ENCODE peak calls at places on chromosomes 6 and 20, in four cellular contexts. One of them, this sample, is unnamed.

GRCh38 chr20:63955846-63956663 is at the start of gene UCKL1:
- DNase-seq in K562: peak
- DNase-seq in GM12878: no peak
- DNase-seq in H1: no peak
- DNase-seq in this sample: peak

GRCh38 chr6:139944131-139944530 is 569.7 kb upstream of the CITED2 start:
- DNase-seq in K562: no peak
- DNase-seq in H1: no peak
- DNase-seq in GM12878: no peak
- DNase-seq in this sample: no peak

GRCh38 chr20:3924304-3925112 is 35.3 kb downstream of the PANK2 start:
- DNase-seq in H1: no peak
- DNase-seq in GM12878: no peak
- DNase-seq in K562: no peak
- DNase-seq in this sample: no peak

GRCh38 chr6:53070808-53071207 is 5.6 kb downstream of the FBXO9 start:
- DNase-seq in H1: no peak
- DNase-seq in GM12878: no peak
- DNase-seq in K562: no peak
- DNase-seq in this sample: no peak

GRCh38 chr6:13413906-13414555 is 73.4 kb downstream of the GFOD1 start:
- DNase-seq in GM12878: no peak
- DNase-seq in K562: no peak
- DNase-seq in H1: no peak
- DNase-seq in this sample: no peak

GRCh38 chr20:38894091-38894847 is 31.9 kb upstream of the FAM83D start:
- DNase-seq in H1: no peak
- DNase-seq in GM12878: no peak
- DNase-seq in K562: peak
- DNase-seq in this sample: no peak

GRCh38 chr6:169641461-169642085 is 60.3 kb downstream of the WDR27 start:
- DNase-seq in GM12878: no peak
- DNase-seq in K562: no peak
- DNase-seq in H1: no peak
- DNase-seq in this sample: no peak

GRCh38 chr6:25404693-25405169 is 125.6 kb downstream of the CARMIL1 start:
- DNase-seq in GM12878: peak
- DNase-seq in H1: no peak
- DNase-seq in K562: no peak
- DNase-seq in this sample: no peak

GRCh38 chr6:149888659-149889058 is 9.3 kb downstream of the RAET1E start:
- DNase-seq in H1: no peak
- DNase-seq in GM12878: no peak
- DNase-seq in K562: no peak
- DNase-seq in this sample: no peak

GRCh38 chr20:38315290-38315966 is 11.5 kb downstream of the BPI start:
- DNase-seq in H1: no peak
- DNase-seq in K562: no peak
- DNase-seq in GM12878: no peak
- DNase-seq in this sample: no peak

GRCh38 chr6:89941847-89942497 is 47.7 kb downstream of the GJA10 start:
- DNase-seq in GM12878: no peak
- DNase-seq in H1: no peak
- DNase-seq in K562: no peak
- DNase-seq in this sample: no peak

GRCh38 chr6:107784669-107785068 is 39.4 kb downstream of the SCML4 start:
- DNase-seq in H1: no peak
- DNase-seq in GM12878: no peak
- DNase-seq in K562: no peak
- DNase-seq in this sample: no peak

GRCh38 chr6:53297004-53297403 is 51.7 kb downstream of the ELOVL5 start:
- DNase-seq in K562: no peak
- DNase-seq in H1: no peak
- DNase-seq in GM12878: no peak
- DNase-seq in this sample: no peak

GRCh38 chr6:129835691-129836090 is 25.4 kb downstream of the TMEM244 start:
- DNase-seq in H1: no peak
- DNase-seq in GM12878: no peak
- DNase-seq in K562: no peak
- DNase-seq in this sample: no peak

GRCh38 chr20:53513489-53514298 is 79.9 kb downstream of the ZNF217 start:
- DNase-seq in H1: no peak
- DNase-seq in GM12878: no peak
- DNase-seq in K562: no peak
- DNase-seq in this sample: peak

GRCh38 chr20:36988494-36988966 is 37.0 kb upstream of the SAMHD1 start:
- DNase-seq in H1: no peak
- DNase-seq in GM12878: no peak
- DNase-seq in K562: no peak
- DNase-seq in this sample: no peak

GRCh38 chr6:145820000-145820399 is 5.4 kb upstream of the FBXO30 start:
- DNase-seq in K562: no peak
- DNase-seq in H1: no peak
- DNase-seq in GM12878: no peak
- DNase-seq in this sample: no peak

GRCh38 chr6:4388675-4389074 is 253.3 kb upstream of the ECI2 start:
- DNase-seq in H1: peak
- DNase-seq in GM12878: no peak
- DNase-seq in K562: no peak
- DNase-seq in this sample: no peak

GRCh38 chr20:63648895-63649589 is 4.2 kb downstream of the STMN3 start:
- DNase-seq in GM12878: no peak
- DNase-seq in K562: no peak
- DNase-seq in H1: no peak
- DNase-seq in this sample: no peak

GRCh38 chr6:951782-952181 is 258.8 kb upstream of the EXOC2 start:
- DNase-seq in H1: no peak
- DNase-seq in K562: no peak
- DNase-seq in GM12878: no peak
- DNase-seq in this sample: no peak

DNA sequence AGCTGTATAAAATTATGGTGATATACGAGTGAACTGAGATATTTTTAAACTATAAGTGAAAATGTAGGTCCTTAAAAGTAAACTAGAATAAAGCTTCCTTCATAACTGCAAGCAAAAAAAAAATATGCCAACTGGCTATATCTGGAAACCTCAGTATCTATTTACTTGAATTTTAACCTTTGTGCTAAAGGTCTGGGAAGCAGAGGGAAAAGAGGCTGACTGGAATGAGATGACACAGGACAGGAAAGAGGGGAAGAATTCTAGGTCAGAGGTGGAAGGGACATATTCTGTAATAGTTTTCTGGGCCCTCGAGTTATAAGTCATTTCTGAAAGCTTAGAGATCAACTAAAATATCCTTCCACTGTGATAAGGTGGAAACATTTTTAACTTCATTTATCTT is 46.8 kb downstream of the AIG1 start:
- DNase-seq in GM12878: no peak
- DNase-seq in K562: no peak
- DNase-seq in H1: no peak
- DNase-seq in this sample: peak
- TF ChIP-seq KDM1A in GM12878: no peak
- TF ChIP-seq KDM1A in K562: no peak
- TF ChIP-seq KDM1A in H1: no peak
- TF ChIP-seq KDM1A in this sample: no peak

DNA sequence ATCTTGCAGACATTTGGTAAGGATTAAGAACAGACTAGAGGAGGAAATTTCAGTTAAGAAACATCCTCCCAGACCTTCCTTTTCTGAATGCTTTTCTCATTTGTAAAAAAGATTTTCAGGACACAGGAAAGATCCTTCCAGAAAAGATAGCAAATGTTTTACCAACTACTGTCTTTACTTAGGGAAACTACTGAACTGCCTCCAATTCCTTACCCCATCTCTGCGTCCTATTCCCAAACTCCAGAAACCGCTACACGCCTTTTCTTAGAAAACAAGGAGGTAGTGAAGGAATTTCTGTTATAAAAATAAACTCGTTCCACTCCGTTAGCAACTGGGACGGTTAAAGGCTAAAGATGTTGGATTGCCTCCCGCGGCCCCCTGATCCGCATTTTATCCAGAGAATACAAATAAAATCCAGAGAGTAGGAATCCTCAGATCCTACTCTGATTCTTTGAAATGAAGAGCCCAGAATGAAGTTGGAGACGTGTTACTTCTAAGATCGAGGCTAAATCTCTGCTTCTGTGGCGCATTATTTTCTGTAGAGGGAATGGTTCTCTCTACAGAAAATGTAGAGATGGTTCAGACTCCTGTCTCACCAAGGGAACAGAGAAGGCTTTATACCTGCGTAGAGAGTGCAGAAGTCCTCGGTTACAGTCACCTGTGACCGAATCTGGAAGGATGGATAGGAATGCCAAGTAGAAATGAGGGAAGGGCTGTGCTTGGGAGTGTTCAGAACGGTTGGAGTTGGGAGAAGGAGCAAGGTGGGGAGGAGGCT is 133.0 kb downstream of the GPX5 start:
- DNase-seq in GM12878: no peak
- DNase-seq in H1: no peak
- DNase-seq in K562: no peak
- DNase-seq in this sample: no peak
- H2AFZ ChIP-seq in GM12878: peak
- H2AFZ ChIP-seq in H1: peak
- H2AFZ ChIP-seq in K562: no peak
- H2AFZ ChIP-seq in this sample: peak

GRCh38 chr6:137291441-137291840 is 72.3 kb upstream of the IFNGR1 start:
- DNase-seq in GM12878: no peak
- DNase-seq in H1: no peak
- DNase-seq in K562: no peak
- DNase-seq in this sample: no peak
- TF ChIP-seq KDM1A in GM12878: no peak
- TF ChIP-seq KDM1A in H1: no peak
- TF ChIP-seq KDM1A in K562: no peak
- TF ChIP-seq KDM1A in this sample: no peak

DNA sequence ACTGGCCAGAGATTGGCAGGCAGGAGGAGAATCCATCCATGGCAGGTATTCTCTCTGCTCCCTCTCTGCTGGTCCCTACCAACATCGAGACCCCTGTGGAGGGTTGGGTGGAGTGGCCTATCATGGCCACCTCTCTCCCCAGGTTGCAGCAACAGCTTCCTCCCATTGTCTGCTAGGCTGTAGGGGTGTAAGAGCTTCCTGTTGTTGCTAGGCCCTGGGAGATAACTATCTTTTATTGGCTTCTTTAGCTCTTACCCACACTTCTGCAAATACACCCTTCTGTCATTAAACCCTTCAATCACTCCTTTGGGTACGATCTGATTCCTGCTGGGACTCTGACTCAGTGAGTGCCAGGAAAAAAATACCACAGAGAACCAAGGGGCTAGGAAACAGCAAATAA is 66.6 kb upstream of the FAM184A start:
- DNase-seq in H1: no peak
- DNase-seq in K562: no peak
- DNase-seq in GM12878: no peak
- DNase-seq in this sample: no peak
- H2AFZ ChIP-seq in H1: peak
- H2AFZ ChIP-seq in K562: peak
- H2AFZ ChIP-seq in GM12878: peak
- H2AFZ ChIP-seq in this sample: no peak